ENCODE peak calls at places on chromosomes 12 and 14, in seven cellular contexts. M is HEK293T, U is amygdala, G is T follicular helper cell, X is NCI-H1092 treated with DMSO at 0.1 percent for 48 hours, L is left cardiac atrium, N is heart left ventricle. E is an unnamed sample.

GRCh38 chr12:123705935-123706334 is 6.2 kb upstream of the ATP6V0A2 start:
- DNase-seq in N (no peak), X (no peak), L (no peak), U (no peak), M (peak; percentile 26), G (no peak), E (peak; percentile 38)

GRCh38 chr12:78120866-78121590 is 290.3 kb downstream of the NAV3 start:
- DNase-seq in X (no peak), N (no peak), M (no peak), G (no peak), L (no peak), U (no peak), E (no peak)

GRCh38 chr12:93176166-93176565 is 201.6 kb upstream of the NUDT4 start:
- DNase-seq in L (no peak), M (no peak), N (no peak), G (no peak), X (no peak), U (no peak), E (no peak)

GRCh38 chr12:46710125-46710743 is 115.6 kb downstream of the SLC38A4 start:
- DNase-seq in L (no peak), X (no peak), U (no peak), M (no peak), G (no peak), N (no peak), E (no peak)

GRCh38 chr14:68694516-68695235 is 98.2 kb downstream of the ZFP36L1 start:
- DNase-seq in U (no peak), L (no peak), M (no peak), N (no peak), G (no peak), X (no peak), E (no peak)

GRCh38 chr14:66085662-66086061 is 400.5 kb upstream of the CCDC196 start:
- DNase-seq in N (no peak), M (no peak), G (no peak), X (no peak), U (no peak), L (no peak), E (no peak)

GRCh38 chr14:42884100-42884499 is 1277.4 kb downstream of the LRFN5 start:
- DNase-seq in X (no peak), M (no peak), U (no peak), G (no peak), L (no peak), N (no peak), E (no peak)

GRCh38 chr14:45201908-45202307 is 51.1 kb downstream of the MIS18BP1 start:
- DNase-seq in G (no peak), U (no peak), L (no peak), N (no peak), X (no peak), M (peak; percentile 8), E (peak; percentile 7)

GRCh38 chr14:23294734-23295561 is 7.7 kb downstream of the PPP1R3E start:
- DNase-seq in U (peak; percentile 40), N (no peak), G (peak; percentile 41), M (peak; percentile 40), X (peak; percentile 65), L (peak; percentile 54), E (peak; percentile 84)

GRCh38 chr14:35414365-35414764 is 9.8 kb upstream of the NFKBIA start:
- DNase-seq in L (peak; percentile 46), N (no peak), G (no peak), M (no peak), U (no peak), X (no peak), E (no peak)

GRCh38 chr14:23339506-23340268 is 13.0 kb downstream of the SLC22A17 start:
- DNase-seq in G (no peak), U (no peak), M (no peak), N (no peak), L (no peak), X (no peak), E (no peak)

GRCh38 chr12:64450711-64451486 is 1.0 kb upstream of the TBK1 start:
- DNase-seq in M (peak; percentile 13), G (no peak), U (no peak), L (no peak), N (no peak), X (peak; percentile 23), E (no peak)